ENCODE peak calls at places on chromosomes 3 and 15, in five cellular contexts. Q, J, T, H and N are unnamed samples.

GRCh38 chr15:25738171-25738792 is 124.8 kb downstream of the ATP10A start:
- DNase-seq in H (no peak), J (peak), T (no peak), Q (no peak), N (no peak)

GRCh38 chr3:13235079-13235478 is 161.8 kb upstream of the IQSEC1 start:
- DNase-seq in H (no peak), Q (no peak), J (no peak), T (no peak), N (no peak)

GRCh38 chr15:64515196-64515595 is 54.8 kb downstream of the ZNF609 start:
- DNase-seq in H (no peak), Q (no peak), T (no peak), J (no peak), N (no peak)

GRCh38 chr15:59247364-59247763 is 40.7 kb downstream of the LDHAL6B start:
- DNase-seq in Q (peak), J (peak), H (peak), T (no peak), N (peak)

GRCh38 chr15:19984101-19984500 is 557.5 kb downstream of the GOLGA6L6 start:
- DNase-seq in J (no peak), T (no peak), Q (no peak), H (no peak), N (no peak)

GRCh38 chr3:141901914-141902313 is 25.5 kb downstream of the ATP1B3 start:
- DNase-seq in H (no peak), J (no peak), Q (no peak), T (no peak), N (no peak)

GRCh38 chr15:40976819-40977218 is 23.5 kb downstream of the CHAC1 start:
- DNase-seq in Q (no peak), J (no peak), H (no peak), T (no peak), N (no peak)

GRCh38 chr3:190528721-190529120 is 14.8 kb downstream of the IL1RAP start:
- DNase-seq in Q (no peak), T (no peak), J (no peak), H (no peak), N (no peak)

GRCh38 chr3:10933021-10933420 is 59.5 kb upstream of the SLC6A1 start:
- DNase-seq in H (no peak), T (peak), J (no peak), Q (no peak), N (no peak)

GRCh38 chr15:100832178-100832942 is 47.3 kb upstream of the ALDH1A3 start:
- DNase-seq in J (no peak), T (no peak), Q (no peak), H (no peak), N (no peak)

GRCh38 chr15:93159892-93160398 is 70.9 kb upstream of the RGMA start:
- DNase-seq in J (no peak), T (no peak), H (no peak), Q (no peak), N (no peak)

GRCh38 chr3:138440596-138440995 is 6.2 kb downstream of the ESYT3 start:
- DNase-seq in J (no peak), T (no peak), H (peak), Q (no peak), N (no peak)

GRCh38 chr3:39180546-39181346 is 11.6 kb downstream of the XIRP1 start:
- DNase-seq in J (peak), Q (peak), T (peak), H (peak), N (peak)
- H3K4me3 ChIP-seq in J (peak), Q (peak), T (peak), H (peak), N (peak)

DNA sequence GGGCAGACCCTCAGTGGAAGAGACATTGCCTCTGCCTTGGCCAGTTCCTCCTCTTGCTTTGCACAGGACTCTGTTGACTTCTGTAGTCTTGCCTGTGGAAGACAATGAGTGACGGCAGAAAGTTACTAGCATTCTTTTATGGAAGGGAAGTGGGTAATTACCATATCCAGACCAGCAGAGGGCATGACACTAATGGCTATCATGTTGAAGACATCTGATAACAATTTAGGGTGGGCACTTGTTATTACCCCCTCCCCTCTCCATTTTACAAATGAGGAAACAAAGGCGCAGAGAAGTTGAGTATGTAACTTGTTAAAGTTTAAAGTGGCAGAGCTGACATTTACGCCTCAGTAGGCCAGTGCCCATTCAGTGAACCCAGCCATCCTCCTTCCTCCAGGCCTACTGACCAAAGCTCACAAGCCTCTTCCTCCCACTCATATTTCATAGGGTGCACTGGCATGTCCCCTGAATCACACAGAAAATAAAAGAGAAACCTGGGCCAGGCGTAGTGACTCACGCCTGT is 48.2 kb upstream of the FMN1 start:
- DNase-seq in H (peak), Q (peak), J (peak), T (no peak), N (no peak)
- TF ChIP-seq CTCF in H (peak), Q (peak), J (peak), T (peak), N (peak)

GRCh38 chr3:29337565-29337964 is 56.7 kb downstream of the RBMS3 start:
- DNase-seq in Q (no peak), H (no peak), T (no peak), J (no peak), N (no peak)

GRCh38 chr3:29335921-29336320 is 55.0 kb downstream of the RBMS3 start:
- DNase-seq in H (no peak), T (no peak), J (peak), Q (no peak), N (peak)

GRCh38 chr3:29333520-29333919 is 52.6 kb downstream of the RBMS3 start:
- DNase-seq in Q (no peak), J (no peak), H (no peak), T (no peak), N (no peak)

GRCh38 chr3:29334652-29335189 is 53.9 kb downstream of the RBMS3 start:
- DNase-seq in T (no peak), J (no peak), H (no peak), Q (no peak), N (no peak)

GRCh38 chr3:29335438-29335837 is 54.6 kb downstream of the RBMS3 start:
- DNase-seq in H (peak), T (peak), J (peak), Q (peak), N (peak)
- H3K4me3 ChIP-seq in H (peak), T (no peak), J (peak), Q (no peak), N (peak)

GRCh38 chr3:99808163-99808794 is 9.4 kb upstream of the CMSS1 start:
- DNase-seq in H (peak), T (no peak), Q (peak), J (peak), N (peak)
- TF ChIP-seq CTCF in H (peak), T (peak), Q (peak), J (peak), N (peak)

GRCh38 chr3:98536456-98537017 is 4.8 kb downstream of the GPR15 start:
- DNase-seq in J (no peak), H (no peak), T (no peak), Q (no peak), N (no peak)
- H3K4me3 ChIP-seq in J (no peak), H (no peak), T (no peak), Q (no peak), N (no peak)

DNA sequence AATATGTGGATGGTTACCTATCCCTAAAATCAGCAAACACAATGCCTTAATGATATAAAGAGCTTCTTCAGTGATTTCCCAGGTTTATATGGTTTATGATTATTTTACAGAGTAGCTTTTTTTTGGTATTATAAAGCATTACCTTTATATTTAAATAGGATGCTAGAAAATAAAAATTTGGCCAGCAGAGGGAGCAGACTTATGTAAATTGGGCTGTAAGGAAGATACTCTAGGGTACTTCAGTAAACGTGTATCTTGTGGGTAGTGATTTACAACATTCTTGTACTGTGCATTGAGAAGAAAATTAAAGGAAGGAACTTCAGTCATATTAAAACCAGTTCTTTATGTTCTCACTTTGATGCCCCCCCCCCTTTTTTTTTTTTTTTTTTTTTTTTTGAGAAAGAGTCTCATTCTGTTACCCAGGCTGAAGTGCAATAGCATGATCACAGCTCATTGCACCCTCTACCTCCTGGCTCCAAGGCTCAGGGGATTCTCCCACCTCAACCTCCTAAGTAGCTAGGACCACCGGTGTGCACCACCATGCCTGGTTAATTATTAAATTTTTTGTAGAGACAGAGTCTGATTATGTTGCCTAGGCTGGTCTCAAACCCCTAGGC is 167.9 kb downstream of the BBX start:
- DNase-seq in Q (peak), J (peak), T (no peak), H (peak), N (peak)
- TF ChIP-seq CTCF in Q (peak), J (peak), T (peak), H (peak), N (peak)

GRCh38 chr3:30893678-30894325 is 659 bp downstream of the GADL1 start:
- DNase-seq in T (no peak), J (no peak), H (no peak), Q (no peak), N (no peak)

GRCh38 chr3:30895329-30895728 is 868 bp upstream of the GADL1 start:
- DNase-seq in H (no peak), T (no peak), Q (no peak), J (no peak), N (no peak)

GRCh38 chr3:30890907-30891306 is 3.6 kb downstream of the GADL1 start:
- DNase-seq in J (no peak), H (no peak), T (no peak), Q (no peak), N (no peak)

DNA sequence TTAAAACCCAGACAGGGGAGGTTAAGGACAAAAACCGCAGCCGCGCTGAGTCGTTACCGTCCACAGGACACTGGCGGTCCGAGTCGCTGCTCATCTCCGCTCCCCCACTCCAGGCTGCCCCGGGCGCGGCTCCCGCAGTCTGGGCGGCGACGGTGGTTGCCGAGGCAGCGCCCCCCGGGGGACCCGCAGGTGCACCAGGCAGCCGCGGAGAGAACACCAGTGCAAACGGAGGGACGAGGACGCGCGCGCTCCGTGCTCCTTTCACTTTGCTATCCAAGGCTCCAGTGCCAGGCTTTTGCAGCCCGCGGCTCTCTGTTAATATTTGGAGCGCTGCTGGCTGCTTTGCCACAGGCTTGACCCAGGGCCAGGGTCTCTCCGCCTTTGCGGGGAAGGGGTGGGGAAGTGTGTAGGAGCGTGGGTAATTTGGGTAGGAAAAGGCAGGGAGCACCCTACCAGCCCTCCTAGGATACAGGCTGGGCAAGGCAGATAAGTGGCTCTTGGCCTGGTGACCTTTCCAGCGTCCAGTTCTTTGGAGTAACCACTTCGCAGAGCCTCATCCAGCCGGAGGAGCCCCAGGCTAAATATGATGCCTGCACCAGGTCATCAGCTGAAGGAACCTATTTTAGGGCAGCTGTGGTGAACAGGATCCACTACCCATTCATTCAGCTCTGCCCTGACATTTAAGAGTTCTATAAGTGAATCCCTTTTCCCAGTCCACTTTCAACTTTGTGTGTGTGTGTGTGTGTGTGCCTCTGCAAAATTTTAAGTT is at the start of gene GADL1:
- DNase-seq in H (peak), T (no peak), J (peak), Q (peak), N (peak)
- H3K4me3 ChIP-seq in H (peak), T (peak), J (peak), Q (peak), N (peak)